ENCODE peak calls at places on chromosomes 4 and X, in six cellular contexts. J, M, X, F, P and O are unnamed samples.

GRCh38 chr4:67725132-67725531 is 24.2 kb upstream of the UBA6 start:
- DNase-seq in J (no peak), P (no peak), F (no peak), X (no peak), M (no peak), O (no peak)

GRCh38 chr4:61959087-61959486 is 759.0 kb downstream of the ADGRL3 start:
- DNase-seq in M (no peak), P (no peak), X (no peak), F (no peak), J (no peak), O (no peak)

GRCh38 chrX:100447563-100448397 is 37.7 kb upstream of the PCDH19 start:
- DNase-seq in F (peak), P (no peak), M (no peak), J (no peak), X (no peak), O (peak)

GRCh38 chr4:185830263-185830994 is 18.4 kb upstream of the SORBS2 start:
- DNase-seq in P (no peak), X (peak), M (no peak), J (no peak), F (no peak), O (no peak)

GRCh38 chr4:38113136-38113535 is 152.9 kb downstream of the PTTG2 start:
- DNase-seq in F (no peak), M (no peak), X (no peak), J (no peak), P (no peak), O (no peak)

GRCh38 chr4:85744950-85745349 is 270.0 kb downstream of the ARHGAP24 start:
- DNase-seq in J (no peak), F (no peak), P (no peak), X (no peak), M (no peak), O (no peak)

GRCh38 chr4:2807571-2807970 is 14.7 kb downstream of the SH3BP2 start:
- DNase-seq in M (no peak), P (no peak), F (no peak), X (no peak), J (no peak), O (no peak)

GRCh38 chr4:10296730-10297129 is 160.5 kb downstream of the ZNF518B start:
- DNase-seq in F (peak), M (no peak), J (no peak), P (no peak), X (peak), O (no peak)

GRCh38 chr4:16026155-16026761 is 57.6 kb downstream of the PROM1 start:
- DNase-seq in P (peak), M (peak), X (peak), J (peak), F (no peak), O (no peak)

GRCh38 chrX:76127341-76127740 is 45.5 kb upstream of the PBDC1 start:
- DNase-seq in M (no peak), X (no peak), J (peak), F (no peak), P (no peak), O (no peak)

GRCh38 chrX:39507034-39507433 is 590.7 kb downstream of the BCOR start:
- DNase-seq in P (no peak), M (no peak), F (no peak), X (no peak), J (peak), O (no peak)

GRCh38 chr4:2069161-2069971 is 10.2 kb downstream of the NAT8L start:
- DNase-seq in J (no peak), F (no peak), X (no peak), P (no peak), M (no peak), O (no peak)

GRCh38 chrX:30278365-30278764 is 30.8 kb downstream of the NR0B1 start:
- DNase-seq in X (peak), M (no peak), P (no peak), F (no peak), J (no peak), O (no peak)

GRCh38 chr4:6361076-6361784 is 91.6 kb downstream of the WFS1 start:
- DNase-seq in F (no peak), X (peak), J (no peak), P (no peak), M (no peak), O (no peak)